ENCODE peak calls at places on chromosome 14, in nine cellular contexts. One of them, this sample, is unnamed.

GRCh38 chr14:33567003-33567735 is 383.7 kb downstream of the EGLN3 start:
- DNase-seq in WERI-Rb-1: no peak
- DNase-seq in progenitor cell of endocrine pancreas: no peak
- DNase-seq in right lobe of liver: no peak
- DNase-seq in MCF 10A: peak
- DNase-seq in tibial artery: no peak
- DNase-seq in IMR-90: no peak
- DNase-seq in OCI-LY7: no peak
- DNase-seq in heart right ventricle: no peak
- DNase-seq in this sample: no peak

GRCh38 chr14:58296731-58297130 is 1.6 kb upstream of the ARID4A start:
- DNase-seq in WERI-Rb-1: no peak
- DNase-seq in progenitor cell of endocrine pancreas: no peak
- DNase-seq in right lobe of liver: no peak
- DNase-seq in MCF 10A: peak
- DNase-seq in tibial artery: no peak
- DNase-seq in IMR-90: peak
- DNase-seq in OCI-LY7: no peak
- DNase-seq in heart right ventricle: no peak
- DNase-seq in this sample: no peak

GRCh38 chr14:102392506-102392905 is 29.8 kb downstream of the TECPR2 start:
- DNase-seq in WERI-Rb-1: no peak
- DNase-seq in progenitor cell of endocrine pancreas: no peak
- DNase-seq in right lobe of liver: no peak
- DNase-seq in MCF 10A: no peak
- DNase-seq in tibial artery: no peak
- DNase-seq in IMR-90: peak
- DNase-seq in OCI-LY7: no peak
- DNase-seq in heart right ventricle: no peak
- DNase-seq in this sample: no peak

GRCh38 chr14:50943943-50944646 is at the start of gene PYGL:
- DNase-seq in WERI-Rb-1: peak
- DNase-seq in progenitor cell of endocrine pancreas: peak
- DNase-seq in right lobe of liver: peak
- DNase-seq in MCF 10A: peak
- DNase-seq in tibial artery: peak
- DNase-seq in IMR-90: peak
- DNase-seq in OCI-LY7: peak
- DNase-seq in heart right ventricle: peak
- DNase-seq in this sample: peak

GRCh38 chr14:104588066-104588857 is 8.7 kb downstream of the C14orf180 start:
- DNase-seq in WERI-Rb-1: no peak
- DNase-seq in progenitor cell of endocrine pancreas: no peak
- DNase-seq in right lobe of liver: no peak
- DNase-seq in MCF 10A: no peak
- DNase-seq in tibial artery: no peak
- DNase-seq in IMR-90: no peak
- DNase-seq in OCI-LY7: no peak
- DNase-seq in heart right ventricle: peak
- DNase-seq in this sample: no peak

GRCh38 chr14:76432967-76433752 is 57.2 kb downstream of the ESRRB start:
- DNase-seq in WERI-Rb-1: no peak
- DNase-seq in progenitor cell of endocrine pancreas: no peak
- DNase-seq in right lobe of liver: no peak
- DNase-seq in MCF 10A: no peak
- DNase-seq in tibial artery: no peak
- DNase-seq in IMR-90: no peak
- DNase-seq in OCI-LY7: no peak
- DNase-seq in heart right ventricle: no peak
- DNase-seq in this sample: no peak

GRCh38 chr14:54976316-54976715 is 50.6 kb downstream of the WDHD1 start:
- DNase-seq in WERI-Rb-1: no peak
- DNase-seq in progenitor cell of endocrine pancreas: no peak
- DNase-seq in right lobe of liver: no peak
- DNase-seq in MCF 10A: peak
- DNase-seq in tibial artery: no peak
- DNase-seq in IMR-90: peak
- DNase-seq in OCI-LY7: no peak
- DNase-seq in heart right ventricle: no peak
- DNase-seq in this sample: no peak

GRCh38 chr14:21092147-21093011 is 6.1 kb downstream of the ZNF219 start:
- DNase-seq in WERI-Rb-1: peak
- DNase-seq in progenitor cell of endocrine pancreas: peak
- DNase-seq in right lobe of liver: peak
- DNase-seq in MCF 10A: peak
- DNase-seq in tibial artery: peak
- DNase-seq in IMR-90: peak
- DNase-seq in OCI-LY7: peak
- DNase-seq in heart right ventricle: peak
- DNase-seq in this sample: peak

GRCh38 chr14:75399819-75400678 is 27.8 kb upstream of the JDP2 start:
- DNase-seq in WERI-Rb-1: peak
- DNase-seq in progenitor cell of endocrine pancreas: no peak
- DNase-seq in right lobe of liver: peak
- DNase-seq in MCF 10A: peak
- DNase-seq in tibial artery: peak
- DNase-seq in IMR-90: no peak
- DNase-seq in OCI-LY7: no peak
- DNase-seq in heart right ventricle: peak
- DNase-seq in this sample: peak

GRCh38 chr14:52338282-52338681 is 24.2 kb downstream of the PTGER2 start:
- DNase-seq in WERI-Rb-1: peak
- DNase-seq in progenitor cell of endocrine pancreas: no peak
- DNase-seq in right lobe of liver: no peak
- DNase-seq in MCF 10A: peak
- DNase-seq in tibial artery: no peak
- DNase-seq in IMR-90: peak
- DNase-seq in OCI-LY7: no peak
- DNase-seq in heart right ventricle: no peak
- DNase-seq in this sample: no peak

GRCh38 chr14:25042362-25043299 is 7.3 kb downstream of the STXBP6 start:
- DNase-seq in WERI-Rb-1: no peak
- DNase-seq in progenitor cell of endocrine pancreas: no peak
- DNase-seq in right lobe of liver: no peak
- DNase-seq in MCF 10A: no peak
- DNase-seq in tibial artery: no peak
- DNase-seq in IMR-90: peak
- DNase-seq in OCI-LY7: no peak
- DNase-seq in heart right ventricle: no peak
- DNase-seq in this sample: no peak

GRCh38 chr14:95480109-95480886 is 36.2 kb downstream of the SYNE3 start:
- DNase-seq in WERI-Rb-1: no peak
- DNase-seq in progenitor cell of endocrine pancreas: no peak
- DNase-seq in right lobe of liver: no peak
- DNase-seq in MCF 10A: peak
- DNase-seq in tibial artery: peak
- DNase-seq in IMR-90: peak
- DNase-seq in OCI-LY7: no peak
- DNase-seq in heart right ventricle: peak
- DNase-seq in this sample: no peak

GRCh38 chr14:72613975-72614319 is 280.0 kb downstream of the DPF3 start:
- DNase-seq in WERI-Rb-1: no peak
- DNase-seq in progenitor cell of endocrine pancreas: peak
- DNase-seq in right lobe of liver: no peak
- DNase-seq in MCF 10A: no peak
- DNase-seq in tibial artery: no peak
- DNase-seq in IMR-90: no peak
- DNase-seq in OCI-LY7: no peak
- DNase-seq in heart right ventricle: no peak
- DNase-seq in this sample: no peak

GRCh38 chr14:34629657-34630529 is at the start of gene SNX6:
- DNase-seq in WERI-Rb-1: peak
- DNase-seq in progenitor cell of endocrine pancreas: peak
- DNase-seq in right lobe of liver: peak
- DNase-seq in MCF 10A: peak
- DNase-seq in tibial artery: peak
- DNase-seq in IMR-90: peak
- DNase-seq in OCI-LY7: peak
- DNase-seq in heart right ventricle: peak
- DNase-seq in this sample: peak

DNA sequence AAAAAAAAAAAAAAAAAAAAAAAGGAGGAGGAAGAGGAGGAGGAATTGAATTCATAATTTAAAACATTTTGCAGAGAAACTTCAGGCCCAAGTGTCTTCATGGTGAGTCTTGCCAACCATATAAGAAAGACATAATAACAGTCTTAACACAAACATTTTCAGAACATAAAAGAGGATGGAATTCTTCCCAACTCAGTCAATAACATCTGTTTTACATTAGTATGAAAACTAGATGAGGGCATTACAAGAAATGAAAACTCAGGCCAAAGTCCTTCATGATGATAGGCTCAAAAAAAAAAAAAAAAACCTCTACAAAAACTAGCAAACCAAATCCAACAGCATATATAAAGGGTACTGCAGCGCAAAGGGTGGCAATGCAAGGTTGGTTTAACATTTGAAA is 151.6 kb downstream of the FOXA1 start:
- DNase-seq in WERI-Rb-1: no peak
- DNase-seq in progenitor cell of endocrine pancreas: no peak
- DNase-seq in right lobe of liver: no peak
- DNase-seq in MCF 10A: no peak
- DNase-seq in tibial artery: no peak
- DNase-seq in IMR-90: peak
- DNase-seq in OCI-LY7: no peak
- DNase-seq in heart right ventricle: no peak
- DNase-seq in this sample: no peak
- TF ChIP-seq CTCF in WERI-Rb-1: no peak
- TF ChIP-seq CTCF in progenitor cell of endocrine pancreas: no peak
- TF ChIP-seq CTCF in right lobe of liver: no peak
- TF ChIP-seq CTCF in MCF 10A: no peak
- TF ChIP-seq CTCF in tibial artery: no peak
- TF ChIP-seq CTCF in IMR-90: no peak
- TF ChIP-seq CTCF in OCI-LY7: no peak
- TF ChIP-seq CTCF in heart right ventricle: no peak
- TF ChIP-seq CTCF in this sample: no peak

GRCh38 chr14:42110167-42110566 is 503.5 kb downstream of the LRFN5 start:
- DNase-seq in WERI-Rb-1: peak
- DNase-seq in progenitor cell of endocrine pancreas: no peak
- DNase-seq in right lobe of liver: no peak
- DNase-seq in MCF 10A: peak
- DNase-seq in tibial artery: no peak
- DNase-seq in IMR-90: peak
- DNase-seq in OCI-LY7: peak
- DNase-seq in heart right ventricle: no peak
- DNase-seq in this sample: no peak
- TF ChIP-seq CTCF in WERI-Rb-1: peak
- TF ChIP-seq CTCF in progenitor cell of endocrine pancreas: peak
- TF ChIP-seq CTCF in right lobe of liver: no peak
- TF ChIP-seq CTCF in MCF 10A: peak
- TF ChIP-seq CTCF in tibial artery: no peak
- TF ChIP-seq CTCF in IMR-90: peak
- TF ChIP-seq CTCF in OCI-LY7: peak
- TF ChIP-seq CTCF in heart right ventricle: no peak
- TF ChIP-seq CTCF in this sample: no peak

GRCh38 chr14:40417777-40418401 is 985.7 kb upstream of the FBXO33 start:
- DNase-seq in WERI-Rb-1: peak
- DNase-seq in progenitor cell of endocrine pancreas: peak
- DNase-seq in right lobe of liver: no peak
- DNase-seq in MCF 10A: peak
- DNase-seq in tibial artery: no peak
- DNase-seq in IMR-90: no peak
- DNase-seq in OCI-LY7: peak
- DNase-seq in heart right ventricle: no peak
- DNase-seq in this sample: no peak
- TF ChIP-seq CTCF in WERI-Rb-1: peak
- TF ChIP-seq CTCF in progenitor cell of endocrine pancreas: peak
- TF ChIP-seq CTCF in right lobe of liver: peak
- TF ChIP-seq CTCF in MCF 10A: peak
- TF ChIP-seq CTCF in tibial artery: no peak
- TF ChIP-seq CTCF in IMR-90: no peak
- TF ChIP-seq CTCF in OCI-LY7: peak
- TF ChIP-seq CTCF in heart right ventricle: peak
- TF ChIP-seq CTCF in this sample: no peak

DNA sequence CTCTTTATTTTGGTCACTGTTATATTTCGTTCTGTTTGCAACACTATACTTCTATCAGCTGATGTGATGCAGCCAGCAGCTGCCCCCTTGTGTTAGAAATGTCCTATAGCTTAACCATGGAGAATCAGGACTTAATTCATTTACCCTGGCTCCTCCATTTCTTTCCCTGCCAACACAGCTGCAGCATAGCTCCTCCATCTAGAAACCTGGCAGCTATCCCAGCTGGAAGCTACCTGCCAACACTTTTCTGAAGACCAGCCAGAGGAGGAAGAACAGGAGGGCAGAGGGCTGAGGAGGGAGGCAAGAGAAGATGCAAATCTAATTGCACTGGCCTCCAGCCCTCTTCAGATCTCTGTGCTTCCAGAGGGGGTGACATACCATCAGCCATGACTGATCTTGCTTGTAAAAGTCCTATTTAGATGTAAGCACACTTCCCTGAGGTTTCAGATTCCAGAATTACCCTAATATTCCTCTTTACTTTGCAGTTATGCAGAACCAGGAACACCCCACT is 156.8 kb upstream of the TMEM260 start:
- DNase-seq in WERI-Rb-1: peak
- DNase-seq in progenitor cell of endocrine pancreas: no peak
- DNase-seq in right lobe of liver: no peak
- DNase-seq in MCF 10A: peak
- DNase-seq in tibial artery: peak
- DNase-seq in IMR-90: peak
- DNase-seq in OCI-LY7: peak
- DNase-seq in heart right ventricle: peak
- DNase-seq in this sample: peak
- TF ChIP-seq CTCF in WERI-Rb-1: peak
- TF ChIP-seq CTCF in progenitor cell of endocrine pancreas: peak
- TF ChIP-seq CTCF in right lobe of liver: peak
- TF ChIP-seq CTCF in MCF 10A: peak
- TF ChIP-seq CTCF in tibial artery: peak
- TF ChIP-seq CTCF in IMR-90: peak
- TF ChIP-seq CTCF in OCI-LY7: peak
- TF ChIP-seq CTCF in heart right ventricle: peak
- TF ChIP-seq CTCF in this sample: no peak

DNA sequence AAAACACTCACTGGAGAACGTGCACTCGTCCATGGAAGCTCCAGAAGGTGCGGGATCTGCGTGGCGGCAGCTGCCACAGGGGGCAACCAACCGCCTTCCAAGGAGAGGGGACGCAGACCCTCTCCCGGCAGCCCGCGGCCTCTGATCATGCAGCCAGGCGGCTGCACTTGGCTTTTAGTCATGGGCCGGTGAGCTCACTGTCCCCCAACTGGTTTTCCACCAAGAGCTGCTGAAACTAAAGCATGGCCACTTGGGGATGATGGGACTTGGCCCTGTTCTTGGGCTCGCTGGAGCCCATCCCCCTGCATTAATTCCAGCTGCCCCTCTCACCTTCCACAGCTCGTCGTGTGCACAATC is 39.1 kb downstream of the CCDC85C start:
- DNase-seq in WERI-Rb-1: no peak
- DNase-seq in progenitor cell of endocrine pancreas: no peak
- DNase-seq in right lobe of liver: no peak
- DNase-seq in MCF 10A: no peak
- DNase-seq in tibial artery: no peak
- DNase-seq in IMR-90: no peak
- DNase-seq in OCI-LY7: no peak
- DNase-seq in heart right ventricle: no peak
- DNase-seq in this sample: peak
- TF ChIP-seq CTCF in WERI-Rb-1: no peak
- TF ChIP-seq CTCF in progenitor cell of endocrine pancreas: no peak
- TF ChIP-seq CTCF in right lobe of liver: no peak
- TF ChIP-seq CTCF in MCF 10A: no peak
- TF ChIP-seq CTCF in tibial artery: no peak
- TF ChIP-seq CTCF in IMR-90: no peak
- TF ChIP-seq CTCF in OCI-LY7: no peak
- TF ChIP-seq CTCF in heart right ventricle: peak
- TF ChIP-seq CTCF in this sample: no peak

GRCh38 chr14:22420598-22421186 is 168.3 kb downstream of the DAD1 start:
- DNase-seq in WERI-Rb-1: no peak
- DNase-seq in progenitor cell of endocrine pancreas: no peak
- DNase-seq in right lobe of liver: no peak
- DNase-seq in MCF 10A: peak
- DNase-seq in tibial artery: no peak
- DNase-seq in IMR-90: no peak
- DNase-seq in OCI-LY7: no peak
- DNase-seq in heart right ventricle: no peak
- DNase-seq in this sample: no peak
- TF ChIP-seq CTCF in WERI-Rb-1: no peak
- TF ChIP-seq CTCF in progenitor cell of endocrine pancreas: no peak
- TF ChIP-seq CTCF in right lobe of liver: no peak
- TF ChIP-seq CTCF in MCF 10A: no peak
- TF ChIP-seq CTCF in tibial artery: no peak
- TF ChIP-seq CTCF in IMR-90: no peak
- TF ChIP-seq CTCF in OCI-LY7: no peak
- TF ChIP-seq CTCF in heart right ventricle: peak
- TF ChIP-seq CTCF in this sample: no peak